ENCODE peak calls at places on chromosome 1, in seven cellular contexts. One of them, this sample, is unnamed.

GRCh38 chr1:32014199-32014936 is 700 bp downstream of the KHDRBS1 start:
- DNase-seq in MCF 10A: peak
- DNase-seq in IMR-90: peak
- DNase-seq in HepG2: no peak
- DNase-seq in PC-3: peak
- DNase-seq in Panc1: no peak
- DNase-seq in heart left ventricle: peak
- DNase-seq in this sample: no peak

GRCh38 chr1:185159966-185160365 is 3.0 kb downstream of the SWT1 start:
- DNase-seq in MCF 10A: peak
- DNase-seq in IMR-90: peak
- DNase-seq in HepG2: no peak
- DNase-seq in PC-3: no peak
- DNase-seq in Panc1: no peak
- DNase-seq in heart left ventricle: no peak
- DNase-seq in this sample: no peak

GRCh38 chr1:218592688-218593087 is 247.6 kb downstream of the TGFB2 start:
- DNase-seq in MCF 10A: no peak
- DNase-seq in IMR-90: peak
- DNase-seq in HepG2: peak
- DNase-seq in PC-3: peak
- DNase-seq in Panc1: no peak
- DNase-seq in heart left ventricle: no peak
- DNase-seq in this sample: no peak

GRCh38 chr1:10320336-10320735 is 78.5 kb upstream of the PGD start:
- DNase-seq in MCF 10A: no peak
- DNase-seq in IMR-90: no peak
- DNase-seq in HepG2: no peak
- DNase-seq in PC-3: no peak
- DNase-seq in Panc1: no peak
- DNase-seq in heart left ventricle: no peak
- DNase-seq in this sample: no peak

GRCh38 chr1:27598902-27599528 is 4.9 kb downstream of the AHDC1 start:
- DNase-seq in MCF 10A: peak
- DNase-seq in IMR-90: peak
- DNase-seq in HepG2: no peak
- DNase-seq in PC-3: peak
- DNase-seq in Panc1: no peak
- DNase-seq in heart left ventricle: peak
- DNase-seq in this sample: no peak

GRCh38 chr1:33599516-33600115 is 127.2 kb downstream of the ZSCAN20 start:
- DNase-seq in MCF 10A: no peak
- DNase-seq in IMR-90: no peak
- DNase-seq in HepG2: no peak
- DNase-seq in PC-3: no peak
- DNase-seq in Panc1: no peak
- DNase-seq in heart left ventricle: no peak
- DNase-seq in this sample: no peak

GRCh38 chr1:31687601-31688000 is 16.2 kb downstream of the COL16A1 start:
- DNase-seq in MCF 10A: no peak
- DNase-seq in IMR-90: no peak
- DNase-seq in HepG2: no peak
- DNase-seq in PC-3: no peak
- DNase-seq in Panc1: no peak
- DNase-seq in heart left ventricle: no peak
- DNase-seq in this sample: no peak

GRCh38 chr1:58929667-58930325 is 145.9 kb upstream of the JUN start:
- DNase-seq in MCF 10A: peak
- DNase-seq in IMR-90: no peak
- DNase-seq in HepG2: no peak
- DNase-seq in PC-3: peak
- DNase-seq in Panc1: no peak
- DNase-seq in heart left ventricle: no peak
- DNase-seq in this sample: no peak

GRCh38 chr1:58909914-58910681 is 126.3 kb upstream of the JUN start:
- DNase-seq in MCF 10A: no peak
- DNase-seq in IMR-90: no peak
- DNase-seq in HepG2: no peak
- DNase-seq in PC-3: no peak
- DNase-seq in Panc1: no peak
- DNase-seq in heart left ventricle: no peak
- DNase-seq in this sample: no peak

DNA sequence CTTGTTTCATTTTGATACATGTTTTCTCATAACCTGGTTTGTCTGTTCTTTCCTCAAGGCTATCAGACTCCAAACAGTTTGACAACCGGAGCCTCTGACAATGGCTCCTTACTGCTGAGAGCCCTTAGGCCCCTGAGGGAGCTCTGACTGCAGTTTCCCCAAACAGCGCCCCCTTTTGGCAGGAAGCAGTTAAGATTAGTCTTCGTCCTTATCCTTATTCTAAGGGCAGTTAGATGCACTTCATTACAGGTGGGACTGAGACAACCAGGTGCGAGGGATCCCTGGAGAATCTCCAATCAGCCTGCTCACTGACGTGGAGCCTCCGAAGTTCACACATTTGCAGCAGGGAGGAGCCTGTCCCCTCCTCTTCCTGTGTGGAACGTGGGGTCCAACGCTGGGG is 393.1 kb downstream of the BRINP3 start:
- DNase-seq in MCF 10A: no peak
- DNase-seq in IMR-90: no peak
- DNase-seq in HepG2: peak
- DNase-seq in PC-3: peak
- DNase-seq in Panc1: no peak
- DNase-seq in heart left ventricle: no peak
- DNase-seq in this sample: no peak
- TF ChIP-seq CTCF in MCF 10A: peak
- TF ChIP-seq CTCF in IMR-90: peak
- TF ChIP-seq CTCF in HepG2: peak
- TF ChIP-seq CTCF in PC-3: peak
- TF ChIP-seq CTCF in Panc1: peak
- TF ChIP-seq CTCF in heart left ventricle: no peak
- TF ChIP-seq CTCF in this sample: no peak

GRCh38 chr1:180937012-180937372 is 24.3 kb downstream of the KIAA1614 start:
- DNase-seq in MCF 10A: no peak
- DNase-seq in IMR-90: no peak
- DNase-seq in HepG2: no peak
- DNase-seq in PC-3: no peak
- DNase-seq in Panc1: no peak
- DNase-seq in heart left ventricle: no peak
- DNase-seq in this sample: no peak
- TF ChIP-seq CTCF in MCF 10A: no peak
- TF ChIP-seq CTCF in IMR-90: no peak
- TF ChIP-seq CTCF in HepG2: no peak
- TF ChIP-seq CTCF in PC-3: no peak
- TF ChIP-seq CTCF in Panc1: no peak
- TF ChIP-seq CTCF in heart left ventricle: no peak
- TF ChIP-seq CTCF in this sample: no peak

DNA sequence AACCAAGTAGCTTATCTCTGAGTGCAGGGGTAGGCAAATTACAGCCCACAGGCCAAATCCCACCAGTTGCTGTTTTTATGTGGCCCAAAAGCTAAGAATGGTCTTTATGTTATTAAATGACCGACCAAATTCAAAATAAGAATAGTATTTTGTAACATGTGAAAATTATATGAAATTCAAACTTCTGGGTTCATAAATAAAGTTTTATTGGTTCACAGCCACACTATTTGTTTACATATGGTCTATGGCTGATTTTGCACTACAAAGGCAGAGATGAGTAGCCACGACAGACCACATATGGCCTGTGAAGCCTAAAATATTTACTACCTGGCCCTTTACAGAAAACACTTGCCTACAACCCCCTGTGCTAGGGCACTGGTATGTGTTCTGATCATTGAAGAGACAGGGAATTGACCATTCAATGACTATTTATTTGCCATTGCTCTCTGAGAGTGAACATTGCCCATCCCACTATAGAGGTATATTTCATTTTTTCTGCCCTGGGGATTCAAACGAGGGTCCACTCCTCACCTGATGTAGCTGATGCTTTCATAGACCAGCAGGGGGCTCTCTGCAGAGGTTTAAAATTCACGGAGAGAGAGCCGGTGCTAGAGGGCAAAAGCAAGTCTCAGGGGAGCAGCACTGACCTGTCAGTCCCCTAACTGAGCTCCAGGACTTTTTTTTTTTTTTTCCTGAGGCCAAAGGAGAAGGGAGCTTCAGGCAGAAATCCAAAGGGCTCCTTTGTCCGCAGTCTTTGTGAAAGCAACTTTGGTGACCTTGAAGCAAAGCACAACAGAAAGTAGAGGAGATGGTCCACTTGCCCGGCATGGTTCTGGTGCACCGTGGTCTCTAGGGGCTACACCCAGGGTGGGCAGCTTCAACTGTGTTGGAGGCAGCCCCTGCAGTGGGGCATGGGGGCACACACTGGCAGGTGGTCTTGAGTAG is 7.3 kb upstream of the GNL2 start:
- DNase-seq in MCF 10A: peak
- DNase-seq in IMR-90: peak
- DNase-seq in HepG2: peak
- DNase-seq in PC-3: peak
- DNase-seq in Panc1: peak
- DNase-seq in heart left ventricle: no peak
- DNase-seq in this sample: no peak
- TF ChIP-seq CTCF in MCF 10A: peak
- TF ChIP-seq CTCF in IMR-90: peak
- TF ChIP-seq CTCF in HepG2: peak
- TF ChIP-seq CTCF in PC-3: peak
- TF ChIP-seq CTCF in Panc1: peak
- TF ChIP-seq CTCF in heart left ventricle: peak
- TF ChIP-seq CTCF in this sample: peak

DNA sequence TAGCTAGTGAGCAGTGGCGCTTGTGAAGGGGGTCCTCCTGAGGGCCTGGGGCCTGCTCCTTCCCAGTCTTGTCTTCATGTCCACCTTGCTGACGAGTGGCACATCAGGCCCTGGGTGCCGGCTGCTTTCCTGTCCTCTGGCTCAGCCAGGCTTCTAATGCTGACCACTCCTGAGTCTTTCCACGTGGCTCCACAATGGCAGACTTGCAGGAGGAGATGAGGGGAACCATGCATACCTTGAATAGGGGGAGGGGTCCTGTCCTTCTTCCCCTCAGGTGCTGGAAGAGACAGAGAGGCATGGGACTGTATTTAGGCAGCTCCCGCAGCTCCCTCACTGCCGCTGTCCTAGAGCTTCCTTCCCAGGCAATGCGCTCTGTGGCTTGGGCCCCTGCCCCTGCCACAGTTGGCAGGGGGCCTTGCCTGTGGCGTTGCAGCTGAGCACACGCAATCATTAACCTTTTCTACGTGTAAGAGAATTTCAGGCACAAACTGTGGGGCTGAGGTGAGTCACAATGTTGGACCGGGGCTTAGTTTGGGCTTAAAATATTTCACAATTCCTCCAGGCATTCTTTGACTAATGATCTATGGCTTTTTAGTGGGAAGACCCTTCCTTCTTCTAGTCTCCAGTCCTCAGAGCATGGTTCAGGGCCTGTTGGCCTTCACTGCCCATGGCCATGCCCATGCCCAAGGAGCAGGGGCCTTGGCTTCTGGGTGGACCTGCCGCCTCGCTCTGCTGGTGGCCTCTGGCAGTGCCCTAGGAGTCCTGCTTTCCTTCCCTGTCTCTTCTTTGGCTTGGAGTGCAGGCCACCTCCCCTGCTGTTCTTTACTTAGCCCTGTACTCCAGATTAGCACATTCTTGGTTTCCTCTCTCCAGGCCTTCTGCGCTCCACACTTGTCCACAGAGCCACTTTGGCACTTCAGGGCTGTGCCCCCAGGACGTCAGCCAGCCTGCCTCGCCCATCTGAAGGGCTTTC is 39.1 kb downstream of the MAPKAPK2 start:
- DNase-seq in MCF 10A: peak
- DNase-seq in IMR-90: peak
- DNase-seq in HepG2: no peak
- DNase-seq in PC-3: peak
- DNase-seq in Panc1: no peak
- DNase-seq in heart left ventricle: peak
- DNase-seq in this sample: peak
- TF ChIP-seq CTCF in MCF 10A: no peak
- TF ChIP-seq CTCF in IMR-90: no peak
- TF ChIP-seq CTCF in HepG2: no peak
- TF ChIP-seq CTCF in PC-3: no peak
- TF ChIP-seq CTCF in Panc1: no peak
- TF ChIP-seq CTCF in heart left ventricle: no peak
- TF ChIP-seq CTCF in this sample: no peak